ENCODE peak calls at places on chromosomes 3 and 15, in ten cellular contexts. Q, I, Z, L, F, Y, N, B, H and A are unnamed samples. For H3K9me3, the result is how much of the 10 kb centered on the place peaks cover.

GRCh38 chr15:32956006-32956405 is 238.2 kb downstream of the GREM1 start:
- DNase-seq in Q (peak), I (no peak), Z (peak), L (no peak), F (peak), Y (peak), N (no peak), B (peak), H (no peak), A (no peak)

GRCh38 chr3:143653493-143653892 is 194.8 kb downstream of the SLC9A9 start:
- DNase-seq in Q (no peak), I (no peak), Z (no peak), L (no peak), F (no peak), Y (no peak), N (no peak), B (peak), H (no peak), A (no peak)

GRCh38 chr3:63050548-63050947 is 175.3 kb upstream of the CADPS start:
- DNase-seq in Q (no peak), I (no peak), Z (no peak), L (no peak), F (peak), Y (no peak), N (no peak), B (peak), H (no peak), A (no peak)

GRCh38 chr3:171231361-171231760 is 204.8 kb upstream of the SLC2A2 start:
- DNase-seq in Q (no peak), I (no peak), Z (no peak), L (no peak), F (no peak), Y (no peak), N (no peak), B (no peak), H (no peak), A (no peak)

GRCh38 chr15:58627706-58628105 is 121.8 kb downstream of the ADAM10 start:
- DNase-seq in Q (peak), I (no peak), Z (no peak), L (no peak), F (no peak), Y (no peak), N (no peak), B (no peak), H (no peak), A (no peak)

GRCh38 chr3:124497487-124497886 is 232.8 kb upstream of the UMPS start:
- DNase-seq in Q (no peak), I (no peak), Z (no peak), L (no peak), F (no peak), Y (no peak), N (no peak), B (no peak), H (no peak), A (no peak)

GRCh38 chr3:120544361-120544760 is 51.8 kb upstream of the NDUFB4 start:
- DNase-seq in Q (no peak), I (no peak), Z (no peak), L (no peak), F (no peak), Y (no peak), N (no peak), B (no peak), H (no peak), A (no peak)

GRCh38 chr3:46089237-46090011 is 62.1 kb upstream of the XCR1 start:
- DNase-seq in Q (peak), I (no peak), Z (no peak), L (peak), F (peak), Y (no peak), N (no peak), B (peak), H (peak), A (peak)

GRCh38 chr3:184336484-184337230 is 743 bp upstream of the FAM131A start:
- DNase-seq in Q (peak), I (no peak), Z (peak), L (peak), F (peak), Y (peak), N (peak), B (peak), H (peak), A (no peak)

GRCh38 chr3:125116311-125117069 is 60.7 kb upstream of the HEG1 start:
- DNase-seq in Q (peak), I (no peak), Z (no peak), L (no peak), F (peak), Y (no peak), N (peak), B (peak), H (no peak), A (no peak)

GRCh38 chr3:147589016-147589415 is 179.9 kb downstream of the ZIC1 start:
- DNase-seq in Q (no peak), I (no peak), Z (no peak), L (no peak), F (peak), Y (no peak), N (no peak), B (peak), H (no peak), A (no peak)

GRCh38 chr15:60412807-60413597 is 15.2 kb upstream of the ANXA2 start:
- DNase-seq in Q (peak), I (no peak), Z (no peak), L (no peak), F (no peak), Y (no peak), N (no peak), B (peak), H (no peak), A (no peak)

GRCh38 chr15:38549222-38549621 is 15.4 kb downstream of the RASGRP1 start:
- DNase-seq in Q (peak), I (no peak), Z (no peak), L (no peak), F (peak), Y (no peak), N (no peak), B (peak), H (no peak), A (no peak)

GRCh38 chr3:52080830-52081719 is 24.7 kb upstream of the DUSP7 start:
- DNase-seq in Q (no peak), I (no peak), Z (no peak), L (no peak), F (no peak), Y (no peak), N (no peak), B (no peak), H (peak), A (no peak)

GRCh38 chr3:31701286-31701685 is 168.6 kb downstream of the STT3B start:
- DNase-seq in Q (no peak), I (no peak), Z (no peak), L (no peak), F (no peak), Y (no peak), N (no peak), B (no peak), H (no peak), A (no peak)

GRCh38 chr3:44343421-44343820 is 4.9 kb downstream of the TCAIM start:
- DNase-seq in Q (no peak), I (no peak), Z (no peak), L (no peak), F (no peak), Y (no peak), N (no peak), B (no peak), H (no peak), A (no peak)

GRCh38 chr3:106842151-106842550 is 535.1 kb upstream of the CCDC54 start:
- DNase-seq in Q (no peak), I (no peak), Z (no peak), L (no peak), F (no peak), Y (no peak), N (no peak), B (no peak), H (no peak), A (no peak)

GRCh38 chr3:109924196-109924595 is 586.9 kb upstream of the DPPA4 start:
- DNase-seq in Q (no peak), I (no peak), Z (no peak), L (no peak), F (no peak), Y (no peak), N (no peak), B (peak), H (no peak), A (no peak)

GRCh38 chr15:74251187-74251811 is 15.2 kb downstream of the CCDC33 start:
- DNase-seq in Q (no peak), I (no peak), Z (peak), L (peak), F (no peak), Y (no peak), N (peak), B (no peak), H (peak), A (no peak)

GRCh38 chr15:24745276-24745675 is 69.7 kb downstream of the NPAP1 start:
- DNase-seq in Q (no peak), I (no peak), Z (no peak), L (no peak), F (no peak), Y (peak), N (no peak), B (no peak), H (no peak), A (no peak)

GRCh38 chr15:24746094-24746493 is 70.5 kb downstream of the NPAP1 start:
- DNase-seq in Q (no peak), I (no peak), Z (no peak), L (no peak), F (no peak), Y (no peak), N (no peak), B (no peak), H (no peak), A (no peak)

GRCh38 chr15:24748812-24749439 is 73.4 kb downstream of the NPAP1 start:
- DNase-seq in Q (no peak), I (no peak), Z (no peak), L (no peak), F (no peak), Y (no peak), N (no peak), B (no peak), H (no peak), A (no peak)

GRCh38 chr15:24752354-24752753 is 76.8 kb downstream of the NPAP1 start:
- DNase-seq in Q (no peak), I (no peak), Z (no peak), L (no peak), F (no peak), Y (peak), N (no peak), B (no peak), H (no peak), A (no peak)

GRCh38 chr15:24747376-24747775 is 71.8 kb downstream of the NPAP1 start:
- DNase-seq in Q (no peak), I (no peak), Z (no peak), L (no peak), F (no peak), Y (no peak), N (no peak), B (no peak), H (no peak), A (no peak)
- H3K9me3 ChIP-seq in Q (under half), I (under half), Z (under half), L (under half), F (under half), Y (under half), N (under half), B (under half), H (under half), A (under half)

DNA sequence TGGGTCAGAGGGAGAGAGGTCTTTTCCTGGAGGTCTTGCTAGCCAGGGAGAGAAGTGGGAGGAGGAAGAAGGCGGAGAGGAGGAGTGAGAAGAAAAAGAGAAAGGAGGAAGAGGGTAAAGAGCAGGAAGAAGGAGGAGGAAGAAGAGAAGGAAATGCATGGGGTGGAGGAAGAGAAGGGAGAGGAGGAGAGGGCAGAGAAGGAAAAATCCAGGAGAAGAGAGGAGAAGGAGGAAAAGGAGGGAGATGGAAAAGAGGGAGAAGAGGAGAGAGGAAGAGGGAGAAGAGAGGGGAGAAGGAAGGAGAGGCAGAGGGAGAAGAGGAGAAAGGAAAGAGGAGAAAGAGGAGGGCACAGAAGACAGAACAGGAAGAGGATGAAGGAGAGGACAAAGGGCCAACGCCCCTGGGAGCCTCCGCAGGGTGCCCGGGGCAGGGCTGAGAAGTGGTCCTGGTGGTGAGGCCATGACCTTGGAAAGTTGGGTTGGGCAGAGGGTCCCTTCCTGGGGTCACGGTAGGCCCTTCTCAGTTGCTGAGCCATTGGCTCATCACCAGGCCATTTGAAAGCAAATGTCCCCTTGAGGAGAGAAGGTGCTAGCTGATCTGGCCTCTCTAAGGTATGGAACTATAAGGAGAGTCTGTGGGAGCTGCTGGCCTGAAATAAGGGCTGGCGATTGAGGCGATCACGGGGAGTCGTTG is 1.2 kb upstream of the SEMA3F start:
- DNase-seq in Q (no peak), I (no peak), Z (no peak), L (no peak), F (no peak), Y (no peak), N (no peak), B (no peak), H (no peak), A (no peak)
- H3K4me3 ChIP-seq in Q (peak), I (peak), Z (no peak), L (peak), F (no peak), Y (peak), N (no peak), B (no peak), H (no peak), A (no peak)

GRCh38 chr15:25238126-25238525 is 200.7 kb downstream of the UBE3A start:
- DNase-seq in Q (no peak), I (peak), Z (no peak), L (peak), F (no peak), Y (no peak), N (no peak), B (no peak), H (peak), A (no peak)

GRCh38 chr15:25236143-25236860 is 202.5 kb downstream of the UBE3A start:
- DNase-seq in Q (no peak), I (no peak), Z (no peak), L (peak), F (no peak), Y (no peak), N (no peak), B (no peak), H (no peak), A (no peak)

GRCh38 chr15:25236861-25237155 is 202.0 kb downstream of the UBE3A start:
- DNase-seq in Q (no peak), I (no peak), Z (no peak), L (peak), F (no peak), Y (no peak), N (no peak), B (no peak), H (peak), A (no peak)

GRCh38 chr15:25238716-25239470 is 199.9 kb downstream of the UBE3A start:
- DNase-seq in Q (no peak), I (peak), Z (no peak), L (peak), F (no peak), Y (no peak), N (no peak), B (no peak), H (peak), A (no peak)

GRCh38 chr15:25237291-25237978 is 201.4 kb downstream of the UBE3A start:
- DNase-seq in Q (no peak), I (peak), Z (no peak), L (no peak), F (no peak), Y (no peak), N (no peak), B (no peak), H (peak), A (no peak)
- H3K9me3 ChIP-seq in Q (under half), I (under half), Z (under half), L (under half), F (under half), Y (under half), N (under half), B (under half), H (under half), A (half or more)

DNA sequence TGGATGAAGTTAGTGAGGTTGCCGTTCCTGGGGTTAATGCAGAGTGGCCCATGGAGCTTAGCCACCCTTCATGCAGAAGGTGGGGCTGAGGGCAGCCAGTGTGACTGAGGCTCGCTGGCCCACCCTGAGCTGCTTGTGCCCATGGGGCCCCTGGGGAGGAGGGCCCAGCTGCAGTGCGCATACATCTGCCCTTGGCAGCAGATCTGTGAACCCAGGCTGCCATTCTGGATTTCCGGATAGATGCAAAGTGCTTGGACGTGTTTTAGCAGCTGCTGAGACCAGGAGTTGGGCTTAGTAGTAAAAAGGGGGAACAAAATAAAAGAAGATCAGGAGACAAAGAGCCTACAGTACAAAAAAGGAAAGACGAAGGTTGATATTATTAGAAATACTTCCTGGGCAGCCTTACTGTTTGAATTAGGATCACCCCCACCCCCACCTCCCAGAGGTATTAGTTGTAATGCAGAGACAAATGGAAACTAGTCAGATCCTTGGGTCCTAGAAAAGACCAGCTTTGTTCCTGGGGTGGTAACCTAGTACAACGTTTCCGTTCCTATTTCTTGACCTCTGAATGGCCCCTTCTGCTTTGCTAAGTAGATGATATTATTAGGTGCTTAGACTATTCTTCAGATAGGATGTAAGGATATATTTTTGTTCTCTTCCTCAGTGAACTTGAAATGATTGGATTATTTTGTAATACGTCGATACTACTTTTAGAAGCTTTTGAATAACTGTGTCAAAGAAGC is 70.3 kb downstream of the IGF1R start:
- DNase-seq in Q (no peak), I (no peak), Z (no peak), L (no peak), F (no peak), Y (no peak), N (no peak), B (no peak), H (no peak), A (no peak)
- H3K4me3 ChIP-seq in Q (no peak), I (no peak), Z (no peak), L (no peak), F (no peak), Y (no peak), N (no peak), B (no peak), H (no peak), A (no peak)

GRCh38 chr3:138539352-138539751 is 54.7 kb downstream of the CEP70 start:
- DNase-seq in Q (no peak), I (no peak), Z (no peak), L (no peak), F (no peak), Y (no peak), N (no peak), B (no peak), H (no peak), A (no peak)
- H3K9me3 ChIP-seq in Q (under half), I (under half), Z (under half), L (under half), F (under half), Y (under half), N (under half), B (under half), H (under half), A (under half)